ENCODE peak calls at places on chromosome 6, in four cellular contexts. I is PC-3, Y is GM12865, P is fibroblast of lung. O is an unnamed sample.

GRCh38 chr6:38167598-38167997 is 348.1 kb downstream of the ZFAND3 start:
- DNase-seq in P (no peak), Y (no peak), I (no peak), O (no peak)

GRCh38 chr6:138943089-138943625 is 44.9 kb downstream of the REPS1 start:
- DNase-seq in I (no peak), Y (no peak), P (peak; percentile 33), O (no peak)

GRCh38 chr6:83057705-83058321 is 7.8 kb downstream of the UBE3D start:
- DNase-seq in I (peak; percentile 67), P (peak; percentile 55), Y (peak; percentile 66), O (no peak)

GRCh38 chr6:47221565-47221964 is 88.1 kb downstream of the TNFRSF21 start:
- DNase-seq in P (no peak), Y (no peak), I (no peak), O (no peak)

GRCh38 chr6:16711551-16712249 is 49.6 kb downstream of the ATXN1 start:
- DNase-seq in I (peak; percentile 90), Y (peak; percentile 19), P (no peak), O (no peak)

GRCh38 chr6:168118935-168119334 is 39.9 kb upstream of the FRMD1 start:
- DNase-seq in P (no peak), Y (no peak), I (no peak), O (no peak)

GRCh38 chr6:138004423-138005287 is 102.6 kb downstream of the PERP start:
- DNase-seq in P (peak; percentile 27), I (peak; percentile 64), Y (peak; percentile 53), O (peak; percentile 10)

GRCh38 chr6:141309295-141309694 is 823.4 kb upstream of the GJE1 start:
- DNase-seq in I (peak; percentile 23), P (peak; percentile 9), Y (peak; percentile 20), O (peak; percentile 7)

GRCh38 chr6:118284736-118285360 is 263.2 kb upstream of the PLN start:
- DNase-seq in Y (no peak), P (peak; percentile 61), I (peak; percentile 10), O (no peak)

GRCh38 chr6:101605874-101606273 is 212.4 kb downstream of the GRIK2 start:
- DNase-seq in I (peak; percentile 62), Y (peak; percentile 10), P (no peak), O (no peak)

GRCh38 chr6:91500689-91501303 is 913.9 kb upstream of the MAP3K7 start:
- DNase-seq in P (no peak), Y (no peak), I (no peak), O (no peak)

GRCh38 chr6:169937389-169938261 is 186.2 kb downstream of the ERMARD start:
- DNase-seq in P (no peak), Y (no peak), I (no peak), O (no peak)

GRCh38 chr6:34515473-34516387 is 40.4 kb downstream of the SPDEF start:
- DNase-seq in P (no peak), Y (no peak), I (no peak), O (no peak)

GRCh38 chr6:52157301-52157930 is 28.8 kb upstream of the IL17A start:
- DNase-seq in I (peak; percentile 81), P (no peak), Y (peak; percentile 66), O (no peak)

GRCh38 chr6:118876201-118876600 is 17.8 kb upstream of the ASF1A start:
- DNase-seq in Y (no peak), P (no peak), I (peak; percentile 85), O (no peak)

GRCh38 chr6:170211404-170212025 is 79.4 kb downstream of the DLL1 start:
- DNase-seq in P (no peak), I (no peak), Y (no peak), O (no peak)

GRCh38 chr6:170021579-170021978 is 269.3 kb downstream of the DLL1 start:
- DNase-seq in Y (no peak), I (no peak), P (no peak), O (no peak)

GRCh38 chr6:136012948-136013347 is 161.4 kb downstream of the PDE7B start:
- DNase-seq in P (no peak), I (no peak), Y (no peak), O (no peak)

GRCh38 chr6:32439708-32440214 is at the start of gene HLA-DRA:
- DNase-seq in I (peak; percentile 79), P (peak; percentile 48), Y (peak; percentile 94), O (peak; percentile 20)

GRCh38 chr6:105804000-105804399 is 282.1 kb upstream of the PRDM1 start:
- DNase-seq in Y (no peak), P (no peak), I (no peak), O (no peak)

GRCh38 chr6:105993341-105993740 is 92.8 kb upstream of the PRDM1 start:
- DNase-seq in P (peak; percentile 56), I (no peak), Y (peak; percentile 16), O (no peak)

GRCh38 chr6:20657274-20657800 is 123.1 kb downstream of the CDKAL1 start:
- DNase-seq in I (no peak), P (no peak), Y (no peak), O (no peak)

GRCh38 chr6:30145818-30146217 is 9.9 kb downstream of the TRIM40 start:
- DNase-seq in Y (no peak), I (no peak), P (no peak), O (no peak)

GRCh38 chr6:31850765-31851484 is 11.7 kb downstream of the NEU1 start:
- DNase-seq in P (no peak), I (no peak), Y (no peak), O (no peak)

GRCh38 chr6:41687501-41688175 is 47.8 kb downstream of the TFEB start:
- DNase-seq in P (no peak), I (no peak), Y (no peak), O (no peak)

GRCh38 chr6:13573669-13574110 is 711 bp upstream of the SIRT5 start:
- DNase-seq in Y (peak; percentile 40), P (peak; percentile 27), I (peak; percentile 51), O (no peak)

GRCh38 chr6:139364982-139365379 is 9.5 kb downstream of the CITED2 start:
- DNase-seq in Y (no peak), I (no peak), P (no peak), O (no peak)

GRCh38 chr6:138258991-138259390 is 40.7 kb upstream of the PBOV1 start:
- DNase-seq in I (no peak), Y (no peak), P (no peak), O (no peak)

GRCh38 chr6:47135772-47136171 is 93.6 kb upstream of the ADGRF1 start:
- DNase-seq in Y (no peak), P (peak; percentile 77), I (peak; percentile 99), O (peak; percentile 85)

GRCh38 chr6:16179970-16180431 is 51.1 kb downstream of the MYLIP start:
- DNase-seq in P (no peak), Y (peak; percentile 28), I (no peak), O (no peak)

GRCh38 chr6:158092806-158093205 is 75.3 kb downstream of the SERAC1 start:
- DNase-seq in I (no peak), P (no peak), Y (no peak), O (no peak)

GRCh38 chr6:33592595-33593413 is 12.7 kb upstream of the BAK1 start:
- DNase-seq in P (no peak), I (no peak), Y (peak; percentile 86), O (no peak)

GRCh38 chr6:6645266-6645917 is 56.9 kb downstream of the LY86 start:
- DNase-seq in P (no peak), I (no peak), Y (no peak), O (no peak)

GRCh38 chr6:128516514-128516898 is 3.9 kb downstream of the PTPRK start:
- DNase-seq in Y (peak; percentile 5), P (peak; percentile 44), I (peak; percentile 54), O (no peak)
- TF ChIP-seq CTCF in Y (no peak), P (peak; percentile 30), I (peak; percentile 52), O (no peak)

DNA sequence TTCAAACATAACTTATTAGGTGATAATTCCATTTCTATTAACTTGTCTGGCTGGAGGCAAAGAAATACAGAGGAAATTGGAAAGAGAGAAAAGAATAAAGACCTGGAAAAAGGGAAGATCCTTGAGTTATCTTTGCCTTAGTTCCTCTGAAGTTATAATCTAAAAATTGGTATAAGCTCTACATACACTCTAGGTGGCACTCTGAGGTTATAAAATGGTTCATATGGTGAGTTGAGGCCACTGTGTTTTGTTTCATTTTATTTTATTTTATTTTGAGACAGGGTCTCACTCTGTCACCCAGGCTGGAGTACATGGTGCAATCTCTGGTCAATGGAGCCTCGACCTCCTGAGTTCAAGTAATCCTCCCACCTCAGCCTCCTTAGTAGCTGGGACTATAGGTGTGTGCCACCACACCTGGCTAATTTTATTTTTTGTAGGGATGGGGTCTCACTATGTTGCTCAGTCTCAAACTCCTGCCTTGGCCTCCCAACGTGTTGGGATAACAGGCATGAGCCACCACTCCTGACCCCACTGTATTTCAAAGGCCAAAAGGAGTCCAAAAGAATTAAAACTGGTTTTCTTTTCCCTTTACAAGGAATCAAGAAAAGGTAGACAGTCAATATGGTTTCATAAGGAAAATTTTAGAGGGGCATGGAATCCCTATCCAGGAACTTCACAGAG is 19.4 kb downstream of the GPX6 start:
- DNase-seq in I (peak; percentile 26), P (peak; percentile 29), Y (no peak), O (no peak)
- TF ChIP-seq CTCF in I (peak; percentile 53), P (peak; percentile 7), Y (peak; percentile 9), O (no peak)

DNA sequence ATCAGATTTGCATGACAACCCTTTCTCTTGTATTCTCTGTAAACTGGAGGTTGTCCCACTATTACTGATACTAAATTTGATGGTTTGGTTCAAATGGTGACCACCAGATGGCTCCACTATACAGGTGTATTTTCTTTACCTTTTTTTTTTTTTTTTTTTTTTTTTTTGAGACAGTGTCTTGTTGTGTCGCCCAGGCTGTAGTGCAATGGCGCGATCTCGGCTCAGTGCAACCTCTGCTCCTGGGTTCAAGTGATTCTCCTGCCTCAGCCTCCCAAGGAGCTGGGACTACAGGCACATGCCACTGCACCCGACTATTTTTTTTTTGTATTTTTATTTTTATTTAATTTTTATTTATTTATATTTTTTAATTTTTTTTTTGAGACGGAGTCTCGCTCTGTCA is 6.6 kb upstream of the WTAP start:
- DNase-seq in I (peak; percentile 59), P (peak; percentile 33), Y (peak; percentile 72), O (no peak)
- TF ChIP-seq CTCF in I (peak; percentile 50), P (peak; percentile 41), Y (peak; percentile 42), O (peak; percentile 18)

DNA sequence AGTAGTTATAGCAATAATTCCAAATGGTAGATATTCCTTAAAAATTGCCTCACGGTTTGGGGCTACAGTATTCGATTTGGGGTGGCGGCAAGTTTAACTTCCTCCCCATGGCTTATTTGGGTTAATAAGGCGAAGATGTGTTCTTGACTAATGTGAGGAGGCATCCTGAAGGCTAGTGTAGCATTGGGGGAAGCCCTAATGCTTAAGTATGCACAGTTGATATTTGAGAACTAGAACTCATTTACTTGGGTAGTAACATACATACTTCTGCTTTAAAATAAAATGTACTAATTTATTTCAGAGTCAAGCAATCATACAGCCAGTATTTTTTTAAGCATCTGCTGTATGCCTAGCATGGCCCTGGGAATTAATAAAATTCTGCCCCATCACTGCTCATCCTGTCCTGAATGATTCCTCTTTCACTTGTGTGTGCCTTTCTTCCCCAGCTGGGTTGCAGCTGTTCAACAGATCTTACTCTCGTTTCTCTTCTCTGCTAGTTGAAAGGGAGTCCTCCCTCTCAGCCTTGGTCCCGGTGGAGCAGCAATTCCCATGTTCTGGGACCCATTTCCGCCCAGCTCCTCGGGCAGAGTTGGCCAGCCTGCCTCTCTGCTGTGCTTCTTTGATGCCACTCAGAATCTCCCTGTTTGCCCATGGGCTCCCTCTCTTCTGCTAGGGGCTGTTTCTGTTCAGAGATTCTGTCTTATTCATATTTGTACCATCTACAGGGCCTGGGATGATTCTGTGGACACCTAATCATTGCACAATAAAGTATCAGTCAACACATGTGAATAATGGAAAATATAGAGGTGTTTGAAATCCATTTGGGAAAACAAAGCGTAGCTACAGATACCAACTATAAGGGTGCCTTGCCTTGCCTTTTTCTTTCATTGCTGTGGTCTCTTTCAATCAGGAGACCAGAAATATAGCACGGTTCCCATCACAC is 104.8 kb downstream of the ARID1B start:
- DNase-seq in I (no peak), P (peak; percentile 24), Y (no peak), O (peak; percentile 22)
- TF ChIP-seq CTCF in I (no peak), P (no peak), Y (no peak), O (no peak)

GRCh38 chr6:154448448-154449096 is 61.9 kb downstream of the CNKSR3 start:
- DNase-seq in Y (no peak), P (peak; percentile 86), I (no peak), O (peak; percentile 17)
- TF ChIP-seq CTCF in Y (no peak), P (peak; percentile 38), I (no peak), O (no peak)